ENCODE peak calls at places on chromosomes 13 and 19, in nine cellular contexts. P is fibroblast of lung, E is hepatocyte, B is H9, T is neuronal stem cell, V is IMR-90, I is OCI-LY7, Z is GM23248, F is mammary epithelial cell. U is an unnamed sample. For H3K9me3, the result is how much of the 10 kb centered on the place peaks cover.

GRCh38 chr13:99275093-99275469 is 16.9 kb upstream of the GPR18 start:
- DNase-seq in P (peak), E (no peak), B (no peak), T (no peak), V (peak), I (no peak), Z (peak), F (peak), U (peak)

GRCh38 chr19:383922-384800 is 24.8 kb downstream of the C2CD4C start:
- DNase-seq in P (no peak), E (peak), B (peak), T (no peak), V (no peak), I (no peak), Z (peak), F (no peak), U (no peak)

GRCh38 chr13:25901460-25902376 is 150.1 kb downstream of the SHISA2 start:
- DNase-seq in P (peak), E (peak), B (no peak), T (no peak), V (peak), I (peak), Z (no peak), F (peak), U (peak)

GRCh38 chr19:2923510-2923909 is 21.3 kb downstream of the ZNF77 start:
- DNase-seq in P (peak), E (peak), B (no peak), T (no peak), V (peak), I (no peak), Z (peak), F (peak), U (peak)

GRCh38 chr19:18416778-18417249 is 2.4 kb upstream of the SSBP4 start:
- DNase-seq in P (peak), E (peak), B (peak), T (peak), V (peak), I (no peak), Z (peak), F (no peak), U (peak)

GRCh38 chr19:55247621-55248099 is 11.2 kb downstream of the PPP6R1 start:
- DNase-seq in P (peak), E (no peak), B (no peak), T (no peak), V (no peak), I (no peak), Z (peak), F (peak), U (peak)

GRCh38 chr13:98752111-98752941 is at the start of gene SLC15A1:
- DNase-seq in P (no peak), E (peak), B (peak), T (no peak), V (no peak), I (no peak), Z (peak), F (no peak), U (no peak)

GRCh38 chr13:47426126-47426849 is 529.4 kb upstream of the HTR2A start:
- DNase-seq in P (peak), E (no peak), B (no peak), T (no peak), V (peak), I (no peak), Z (peak), F (peak), U (peak)

GRCh38 chr19:44757735-44758505 is 9.4 kb downstream of the BCL3 start:
- DNase-seq in P (peak), E (peak), B (peak), T (peak), V (peak), I (no peak), Z (no peak), F (no peak), U (no peak)

GRCh38 chr13:110812869-110813645 is 99.6 kb downstream of the ING1 start:
- DNase-seq in P (no peak), E (no peak), B (no peak), T (no peak), V (no peak), I (no peak), Z (no peak), F (no peak), U (no peak)

GRCh38 chr19:47446534-47447469 is 24.9 kb downstream of the SLC8A2 start:
- DNase-seq in P (no peak), E (peak), B (peak), T (no peak), V (no peak), I (no peak), Z (peak), F (peak), U (no peak)

GRCh38 chr19:47445937-47446402 is 25.7 kb downstream of the SLC8A2 start:
- DNase-seq in P (no peak), E (peak), B (peak), T (no peak), V (no peak), I (peak), Z (peak), F (no peak), U (no peak)

GRCh38 chr19:47447470-47448359 is 24.0 kb downstream of the SLC8A2 start:
- DNase-seq in P (peak), E (peak), B (peak), T (peak), V (peak), I (peak), Z (peak), F (peak), U (no peak)

GRCh38 chr19:47450478-47450877 is 21.2 kb downstream of the SLC8A2 start:
- DNase-seq in P (no peak), E (no peak), B (no peak), T (no peak), V (no peak), I (no peak), Z (no peak), F (no peak), U (no peak)

GRCh38 chr19:47448360-47448727 is 23.3 kb downstream of the SLC8A2 start:
- DNase-seq in P (no peak), E (no peak), B (no peak), T (no peak), V (no peak), I (no peak), Z (no peak), F (no peak), U (no peak)
- H3K4me2 ChIP-seq in P (no peak), E (no peak), B (peak), T (no peak), V (no peak), I (no peak), Z (no peak), F (no peak), U (no peak)

DNA sequence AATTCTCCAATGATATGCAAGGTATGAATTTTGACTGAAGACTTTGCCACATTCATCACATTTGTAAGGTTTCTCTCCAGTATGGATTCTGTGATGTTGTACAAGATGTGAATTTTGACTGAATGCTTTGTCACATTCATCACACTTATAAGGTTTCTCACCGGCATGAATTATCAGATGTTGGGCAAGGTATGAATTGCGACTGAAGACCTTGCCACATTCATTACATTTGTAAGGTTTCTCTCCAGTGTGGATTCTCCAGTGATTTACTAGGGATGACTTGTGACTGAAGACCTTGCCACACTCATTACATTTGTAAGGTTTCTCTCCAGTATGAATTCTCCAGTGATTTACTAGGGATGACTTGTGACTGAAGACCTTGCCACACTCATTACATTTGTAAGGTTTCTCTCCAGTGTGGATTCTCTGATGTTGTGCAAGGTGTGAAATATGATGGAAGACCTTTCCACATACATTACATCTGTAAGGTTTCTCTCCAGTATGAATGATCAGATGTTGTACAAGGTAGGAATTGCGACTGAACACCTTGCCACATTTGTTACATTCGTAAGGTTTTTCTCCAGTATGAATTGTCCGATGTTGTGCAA is 24.8 kb downstream of the ZNF83 start:
- DNase-seq in P (no peak), E (no peak), B (no peak), T (no peak), V (no peak), I (no peak), Z (no peak), F (no peak), U (no peak)
- H3K9me3 ChIP-seq in P (under half), E (under half), B (under half), T (under half), V (under half), I (under half), Z (under half), F (under half), U (under half)

DNA sequence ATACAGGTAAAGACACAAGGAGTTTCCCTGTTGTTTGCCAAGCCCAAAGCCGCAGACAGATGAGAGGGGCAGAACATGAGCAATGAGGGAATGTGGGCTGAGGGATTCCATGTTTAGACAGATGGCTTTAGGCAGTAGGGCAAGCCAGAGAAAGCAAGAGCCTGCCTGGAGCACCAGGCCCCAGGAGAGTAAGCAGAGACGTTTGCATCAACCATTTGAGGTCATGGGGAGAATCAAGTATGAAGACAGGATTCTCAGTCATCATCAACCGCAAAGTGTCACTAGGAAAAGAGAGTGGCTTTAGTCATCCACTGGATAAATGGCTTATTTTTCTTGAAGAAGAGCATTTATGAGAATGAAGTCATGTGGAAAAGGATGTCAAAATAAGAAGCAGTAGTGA is 184.7 kb downstream of the COG6 start:
- DNase-seq in P (no peak), E (no peak), B (no peak), T (no peak), V (no peak), I (no peak), Z (no peak), F (no peak), U (no peak)
- H3K4me2 ChIP-seq in P (no peak), E (no peak), B (no peak), T (no peak), V (no peak), I (no peak), Z (no peak), F (no peak), U (no peak)

DNA sequence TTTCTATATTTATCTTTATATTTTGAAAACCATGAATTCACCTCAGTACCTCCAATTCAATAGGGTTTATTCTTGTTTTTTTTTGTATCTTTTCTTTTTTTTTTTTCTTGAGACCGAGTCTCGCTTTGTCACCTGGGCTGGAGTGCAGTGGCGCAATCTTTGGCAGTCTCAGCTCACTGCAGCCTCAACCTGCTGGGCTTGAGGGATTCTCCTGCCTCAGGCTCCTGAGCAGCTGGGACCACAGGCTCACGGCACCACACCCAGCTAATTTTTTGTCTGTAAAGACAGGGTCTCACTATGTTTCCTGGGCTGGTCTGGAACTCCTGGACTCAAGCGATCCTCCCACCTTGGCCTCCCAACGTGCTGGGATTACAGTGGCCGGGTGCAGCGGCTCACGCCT is 23.1 kb upstream of the EVI5L start:
- DNase-seq in P (no peak), E (no peak), B (no peak), T (no peak), V (no peak), I (no peak), Z (no peak), F (no peak), U (no peak)
- H3K9me3 ChIP-seq in P (under half), E (under half), B (under half), T (under half), V (under half), I (under half), Z (under half), F (under half), U (under half)

U was measured in astrocyte.